ENCODE peak calls at places on chromosomes 3 and 15, in eight cellular contexts. I is mammary epithelial cell, N is nephron progenitor cell, B is RWPE1, A is astrocyte of the spinal cord, S is DMS153, C is T1000, H is progenitor cell of endocrine pancreas. E is an unnamed sample.

GRCh38 chr15:48584090-48584831 is 61.2 kb downstream of the FBN1 start:
- DNase-seq in I (no peak), N (no peak), B (no peak), A (no peak), S (no peak), C (no peak), H (no peak), E (no peak)

GRCh38 chr15:38195191-38195901 is 57.3 kb upstream of the SPRED1 start:
- DNase-seq in I (no peak), N (no peak), B (no peak), A (no peak), S (peak; percentile 54), C (no peak), H (no peak), E (no peak)

GRCh38 chr3:179652467-179653105 is at the start of gene USP13:
- DNase-seq in I (peak; percentile 61), N (peak; percentile 80), B (peak; percentile 51), A (peak; percentile 89), S (peak; percentile 38), C (peak; percentile 77), H (peak; percentile 65), E (no peak)

GRCh38 chr3:73446467-73447110 is 178.2 kb downstream of the PDZRN3 start:
- DNase-seq in I (no peak), N (no peak), B (no peak), A (no peak), S (no peak), C (no peak), H (no peak), E (no peak)

GRCh38 chr3:159824341-159824740 is 164.3 kb upstream of the IL12A start:
- DNase-seq in I (peak; percentile 88), N (no peak), B (peak; percentile 93), A (peak; percentile 86), S (no peak), C (peak; percentile 33), H (no peak), E (peak; percentile 79)

GRCh38 chr3:19934098-19934566 is at the start of gene EFHB:
- DNase-seq in I (peak; percentile 61), N (peak; percentile 68), B (peak; percentile 9), A (peak; percentile 27), S (peak; percentile 68), C (no peak), H (no peak), E (no peak)

GRCh38 chr15:43954181-43954621 is 127.4 kb downstream of the WDR76 start:
- DNase-seq in I (peak; percentile 45), N (no peak), B (no peak), A (no peak), S (no peak), C (peak; percentile 34), H (no peak), E (no peak)

GRCh38 chr3:58205981-58206380 is 4.8 kb downstream of the DNASE1L3 start:
- DNase-seq in I (no peak), N (no peak), B (no peak), A (no peak), S (no peak), C (no peak), H (no peak), E (no peak)

GRCh38 chr15:75349851-75350588 is 3.2 kb downstream of the NEIL1 start:
- DNase-seq in I (no peak), N (no peak), B (no peak), A (no peak), S (no peak), C (no peak), H (no peak), E (no peak)